ENCODE peak calls at places on chromosome 19, in nine cellular contexts. Y is cardiac muscle cell; T is EL; A is SW 1271; W is NCI-H2081; N is CD8-positive, alpha-beta memory T cell; X is activated CD8-positive, alpha-beta memory T cell treated with anti-CD3 and anti-CD28 coated beads for 24 hours; H is activated naive CD4-positive, alpha-beta T cell treated with anti-CD3 and anti-CD28 coated beads, Interleukin-2, amount 50 U/mL, for 16 hours; B is neural progenitor cell. G is an unnamed sample.

GRCh38 chr19:47227347-47228167 is 3.4 kb downstream of the BBC3 start:
- DNase-seq in Y (peak), T (peak), A (peak), W (no peak), N (peak), X (peak), H (peak), B (peak), G (peak)

GRCh38 chr19:49579947-49580263 is 451 bp downstream of the NOSIP start:
- DNase-seq in Y (no peak), T (no peak), A (no peak), W (no peak), N (no peak), X (no peak), H (no peak), B (no peak), G (no peak)

GRCh38 chr19:5822181-5822844 is 17.2 kb downstream of the FUT6 start:
- DNase-seq in Y (no peak), T (no peak), A (no peak), W (no peak), N (no peak), X (no peak), H (no peak), B (no peak), G (no peak)

GRCh38 chr19:8611890-8612806 is 1.6 kb upstream of the ADAMTS10 start:
- DNase-seq in Y (peak), T (peak), A (no peak), W (no peak), N (no peak), X (no peak), H (no peak), B (no peak), G (peak)

GRCh38 chr19:4310247-4311121 is 6.1 kb downstream of the FSD1 start:
- DNase-seq in Y (no peak), T (peak), A (no peak), W (no peak), N (no peak), X (no peak), H (no peak), B (no peak), G (no peak)

GRCh38 chr19:12664406-12665280 is 1.9 kb downstream of the MAN2B1 start:
- DNase-seq in Y (no peak), T (peak), A (no peak), W (no peak), N (no peak), X (no peak), H (no peak), B (peak), G (peak)

GRCh38 chr19:40609561-40610395 is 8.6 kb downstream of the LTBP4 start:
- DNase-seq in Y (peak), T (peak), A (peak), W (peak), N (peak), X (peak), H (peak), B (peak), G (peak)

GRCh38 chr19:33444993-33445751 is 71.7 kb downstream of the CEBPG start:
- DNase-seq in Y (no peak), T (no peak), A (no peak), W (no peak), N (no peak), X (no peak), H (no peak), B (no peak), G (no peak)

GRCh38 chr19:19948800-19949199 is 48.1 kb downstream of the ZNF93 start:
- DNase-seq in Y (no peak), T (no peak), A (no peak), W (no peak), N (no peak), X (no peak), H (no peak), B (no peak), G (no peak)

GRCh38 chr19:14135355-14135754 is 1.0 kb downstream of the ASF1B start:
- DNase-seq in Y (no peak), T (no peak), A (no peak), W (no peak), N (no peak), X (no peak), H (no peak), B (no peak), G (no peak)

GRCh38 chr19:39335168-39335567 is 675 bp downstream of the GMFG start:
- DNase-seq in Y (no peak), T (no peak), A (no peak), W (no peak), N (no peak), X (no peak), H (no peak), B (no peak), G (no peak)

GRCh38 chr19:12825259-12826131 is 8.9 kb downstream of the RTBDN start:
- DNase-seq in Y (peak), T (peak), A (no peak), W (peak), N (no peak), X (peak), H (peak), B (peak), G (no peak)

GRCh38 chr19:53868091-53868891 is 608 bp downstream of the MYADM start:
- DNase-seq in Y (peak), T (peak), A (no peak), W (no peak), N (peak), X (peak), H (peak), B (peak), G (peak)

GRCh38 chr19:41870401-41870873 is 6.6 kb upstream of the CD79A start:
- DNase-seq in Y (peak), T (peak), A (no peak), W (no peak), N (no peak), X (peak), H (no peak), B (no peak), G (peak)

GRCh38 chr19:51726049-51726448 is 2.3 kb upstream of the HAS1 start:
- DNase-seq in Y (peak), T (peak), A (no peak), W (no peak), N (no peak), X (no peak), H (no peak), B (no peak), G (peak)

GRCh38 chr19:51128227-51128626 is 3.5 kb downstream of the SIGLEC9 start:
- DNase-seq in Y (no peak), T (no peak), A (no peak), W (no peak), N (no peak), X (no peak), H (no peak), B (no peak), G (no peak)

GRCh38 chr19:860481-861098 is 1.1 kb downstream of the CFD start:
- DNase-seq in Y (peak), T (peak), A (no peak), W (peak), N (peak), X (peak), H (peak), B (peak), G (peak)

GRCh38 chr19:39168258-39169142 is 28.3 kb upstream of the NCCRP1 start:
- DNase-seq in Y (no peak), T (no peak), A (no peak), W (no peak), N (no peak), X (no peak), H (no peak), B (no peak), G (no peak)

GRCh38 chr19:51457351-51458013 is 772 bp downstream of the SIGLEC8 start:
- DNase-seq in Y (no peak), T (no peak), A (no peak), W (no peak), N (no peak), X (peak), H (no peak), B (no peak), G (no peak)

GRCh38 chr19:5096536-5096935 is 127.6 kb downstream of the KDM4B start:
- DNase-seq in Y (no peak), T (no peak), A (no peak), W (no peak), N (no peak), X (no peak), H (no peak), B (no peak), G (no peak)

GRCh38 chr19:1938071-1938470 is 2.9 kb upstream of the CSNK1G2 start:
- DNase-seq in Y (no peak), T (no peak), A (no peak), W (no peak), N (no peak), X (no peak), H (no peak), B (no peak), G (no peak)

GRCh38 chr19:13085673-13086072 is 17.0 kb downstream of the LYL1 start:
- DNase-seq in Y (no peak), T (no peak), A (no peak), W (no peak), N (no peak), X (no peak), H (no peak), B (no peak), G (no peak)

GRCh38 chr19:15964231-15964630 is 15.4 kb downstream of the OR10H4 start:
- DNase-seq in Y (no peak), T (no peak), A (no peak), W (no peak), N (no peak), X (no peak), H (no peak), B (no peak), G (no peak)

GRCh38 chr19:44757057-44757734 is 8.7 kb downstream of the BCL3 start:
- DNase-seq in Y (peak), T (no peak), A (no peak), W (no peak), N (no peak), X (no peak), H (no peak), B (peak), G (no peak)

GRCh38 chr19:56136362-56136761 is 4.7 kb upstream of the ZNF444 start:
- DNase-seq in Y (no peak), T (no peak), A (no peak), W (no peak), N (no peak), X (no peak), H (no peak), B (peak), G (no peak)

GRCh38 chr19:45499196-45500180 is 1.2 kb downstream of the PPM1N start:
- DNase-seq in Y (peak), T (peak), A (no peak), W (no peak), N (peak), X (peak), H (peak), B (peak), G (no peak)

GRCh38 chr19:23075031-23075733 is 41.6 kb upstream of the ZNF730 start:
- DNase-seq in Y (peak), T (peak), A (peak), W (peak), N (no peak), X (peak), H (no peak), B (peak), G (no peak)

GRCh38 chr19:1125601-1126533 is 22.1 kb downstream of the GPX4 start:
- DNase-seq in Y (no peak), T (no peak), A (no peak), W (no peak), N (no peak), X (no peak), H (no peak), B (no peak), G (peak)